ENCODE peak calls at places on chromosomes 1 and 21, in four cellular contexts. V is K562, S is HCT116, C is HepG2. E is an unnamed sample. For H3K4me1, the result is how much of the 10 kb centered on the place peaks cover.

GRCh38 chr1:78054972-78055371 is 9.2 kb downstream of the GIPC2 start:
- DNase-seq in V (no peak), S (no peak), C (no peak), E (no peak)

GRCh38 chr1:6703016-6703415 is 1.4 kb upstream of the DNAJC11 start:
- DNase-seq in V (no peak), S (no peak), C (no peak), E (no peak)

GRCh38 chr1:116835161-116835560 is 74.6 kb upstream of the PTGFRN start:
- DNase-seq in V (no peak), S (no peak), C (no peak), E (no peak)

GRCh38 chr1:197521118-197521739 is 253.2 kb downstream of the CRB1 start:
- DNase-seq in V (peak), S (peak), C (peak), E (no peak)

GRCh38 chr1:50735443-50735842 is 224.6 kb downstream of the FAF1 start:
- DNase-seq in V (peak), S (no peak), C (no peak), E (no peak)

GRCh38 chr1:214282696-214283225 is 1.8 kb downstream of the SMYD2 start:
- DNase-seq in V (peak), S (no peak), C (no peak), E (no peak)

GRCh38 chr1:209398330-209398991 is 185.1 kb upstream of the CAMK1G start:
- DNase-seq in V (no peak), S (no peak), C (no peak), E (no peak)

GRCh38 chr1:28971980-28972771 is 57.8 kb downstream of the EPB41 start:
- DNase-seq in V (no peak), S (peak), C (no peak), E (peak)

GRCh38 chr1:205774277-205775014 is 836 bp downstream of the RAB29 start:
- DNase-seq in V (peak), S (no peak), C (peak), E (no peak)

GRCh38 chr1:2473198-2473597 is 2.9 kb upstream of the PLCH2 start:
- DNase-seq in V (no peak), S (no peak), C (no peak), E (no peak)

GRCh38 chr1:10617318-10617717 is 142.6 kb downstream of the PEX14 start:
- DNase-seq in V (no peak), S (no peak), C (no peak), E (no peak)

GRCh38 chr21:43727571-43728466 is 8.9 kb downstream of the PDXK start:
- DNase-seq in V (peak), S (no peak), C (peak), E (no peak)

GRCh38 chr1:229118662-229119061 is 152.2 kb upstream of the RAB4A start:
- DNase-seq in V (no peak), S (no peak), C (no peak), E (no peak)

GRCh38 chr1:12539705-12540579 is 78.1 kb downstream of the DHRS3 start:
- DNase-seq in V (peak), S (peak), C (peak), E (no peak)

GRCh38 chr1:43796111-43796581 is 88.8 kb downstream of the ST3GAL3 start:
- DNase-seq in V (no peak), S (no peak), C (no peak), E (no peak)

GRCh38 chr1:3403388-3404179 is 50.9 kb upstream of the ARHGEF16 start:
- DNase-seq in V (no peak), S (no peak), C (peak), E (no peak)

GRCh38 chr1:29478046-29478791 is 241.9 kb downstream of the PTPRU start:
- DNase-seq in V (no peak), S (no peak), C (no peak), E (no peak)

GRCh38 chr1:153610334-153611023 is 2.5 kb downstream of the S100A16 start:
- DNase-seq in V (no peak), S (no peak), C (no peak), E (no peak)

GRCh38 chr1:20950689-20951088 is 163.6 kb upstream of the HP1BP3 start:
- DNase-seq in V (no peak), S (no peak), C (no peak), E (no peak)

GRCh38 chr1:19405761-19406481 is 79.4 kb downstream of the CAPZB start:
- DNase-seq in V (peak), S (no peak), C (no peak), E (no peak)

GRCh38 chr1:70200065-70200464 is 5.3 kb downstream of the LRRC40 start:
- DNase-seq in V (no peak), S (no peak), C (no peak), E (no peak)

GRCh38 chr1:89809556-89809955 is 11.3 kb upstream of the LRRC8D start:
- DNase-seq in V (no peak), S (no peak), C (no peak), E (no peak)

GRCh38 chr1:103900005-103900404 is 150.3 kb downstream of the AMY1C start:
- DNase-seq in V (no peak), S (no peak), C (no peak), E (no peak)

GRCh38 chr1:223466156-223466555 is 72.9 kb downstream of the CCDC185 start:
- DNase-seq in V (no peak), S (no peak), C (no peak), E (no peak)

GRCh38 chr1:42955311-42956063 is 3.2 kb downstream of the SLC2A1 start:
- DNase-seq in V (no peak), S (no peak), C (no peak), E (no peak)

GRCh38 chr1:71737768-71738167 is 544.6 kb downstream of the NEGR1 start:
- DNase-seq in V (no peak), S (no peak), C (no peak), E (no peak)

GRCh38 chr1:54289061-54289938 is 89.3 kb downstream of the MRPL37 start:
- DNase-seq in V (no peak), S (no peak), C (no peak), E (no peak)

GRCh38 chr1:14615539-14616218 is 17.2 kb downstream of the KAZN start:
- DNase-seq in V (no peak), S (no peak), C (no peak), E (no peak)

GRCh38 chr1:113391643-113392271 is 1.4 kb downstream of the MAGI3 start:
- DNase-seq in V (peak), S (no peak), C (peak), E (no peak)

GRCh38 chr1:60222492-60223369 is 149.2 kb upstream of the C1orf87 start:
- DNase-seq in V (no peak), S (no peak), C (no peak), E (no peak)

GRCh38 chr21:36203603-36203889 is 46.9 kb downstream of the DOP1B start:
- DNase-seq in V (peak), S (peak), C (peak), E (no peak)
- TF ChIP-seq TCF7L2 in V (no peak), S (no peak), C (no peak), E (no peak)

GRCh38 chr1:211326140-211326527 is 499 bp upstream of the TRAF5 start:
- DNase-seq in V (no peak), S (no peak), C (no peak), E (peak)

GRCh38 chr1:211326528-211327340 is at the start of gene TRAF5:
- DNase-seq in V (peak), S (no peak), C (no peak), E (no peak)

GRCh38 chr1:211328866-211329265 is 2.2 kb downstream of the TRAF5 start:
- DNase-seq in V (no peak), S (no peak), C (no peak), E (no peak)

GRCh38 chr1:211328084-211328694 is 1.6 kb downstream of the TRAF5 start:
- DNase-seq in V (no peak), S (no peak), C (no peak), E (no peak)

GRCh38 chr1:211327341-211327921 is 798 bp downstream of the TRAF5 start:
- DNase-seq in V (peak), S (no peak), C (no peak), E (no peak)
- TF ChIP-seq POLR2AphosphoS5 in V (no peak), S (no peak), C (no peak), E (no peak)

DNA sequence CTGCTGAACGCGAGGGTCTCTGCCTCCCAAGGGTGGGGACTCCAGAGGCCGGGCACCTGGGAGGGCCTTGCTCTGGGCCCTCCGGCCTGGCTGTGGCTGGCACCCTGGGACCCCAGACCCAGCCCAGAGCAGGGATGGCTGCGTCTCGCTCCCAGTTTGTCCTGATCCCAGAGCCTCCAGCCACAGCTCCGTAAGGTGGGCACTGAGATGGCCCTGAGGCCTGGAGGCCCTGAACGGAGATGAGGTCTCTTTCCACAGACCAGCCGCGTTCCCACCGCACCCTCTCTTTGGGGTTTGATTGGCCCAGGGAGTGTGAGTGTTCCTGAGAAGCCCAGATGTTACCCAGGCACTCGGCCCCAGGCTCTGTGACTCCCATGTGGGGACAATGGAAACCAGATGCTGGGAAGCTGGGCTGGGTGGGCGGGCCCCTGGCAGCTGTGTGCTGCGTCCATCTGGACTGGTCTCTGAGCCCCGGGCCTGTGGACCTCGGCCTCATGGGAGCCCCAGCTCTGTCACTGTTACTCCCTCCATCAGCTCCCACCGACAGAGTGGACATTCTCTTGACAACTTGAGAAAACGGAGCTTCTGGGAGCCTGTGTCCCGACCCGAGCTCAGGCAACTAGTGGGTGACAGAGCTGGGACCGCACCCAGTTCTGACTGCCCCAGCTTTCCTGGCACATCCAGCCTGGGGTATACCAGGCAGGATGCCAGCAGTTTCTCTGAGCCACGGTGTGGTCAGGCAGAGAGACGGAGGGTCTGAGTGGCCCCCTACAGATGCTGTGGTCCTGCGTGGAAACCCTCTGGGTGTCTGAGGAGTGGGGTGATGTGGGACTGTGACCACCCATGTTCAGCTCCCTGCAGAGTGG is 9.8 kb upstream of the COL6A1 start:
- DNase-seq in V (no peak), S (no peak), C (no peak), E (no peak)
- H3K4me1 ChIP-seq in V (under half), S (under half), C (under half), E (under half)

GRCh38 chr1:220962031-220962751 is 82.9 kb downstream of the HLX start:
- DNase-seq in V (no peak), S (no peak), C (peak), E (peak)
- TF ChIP-seq TCF7L2 in V (no peak), S (no peak), C (no peak), E (no peak)

DNA sequence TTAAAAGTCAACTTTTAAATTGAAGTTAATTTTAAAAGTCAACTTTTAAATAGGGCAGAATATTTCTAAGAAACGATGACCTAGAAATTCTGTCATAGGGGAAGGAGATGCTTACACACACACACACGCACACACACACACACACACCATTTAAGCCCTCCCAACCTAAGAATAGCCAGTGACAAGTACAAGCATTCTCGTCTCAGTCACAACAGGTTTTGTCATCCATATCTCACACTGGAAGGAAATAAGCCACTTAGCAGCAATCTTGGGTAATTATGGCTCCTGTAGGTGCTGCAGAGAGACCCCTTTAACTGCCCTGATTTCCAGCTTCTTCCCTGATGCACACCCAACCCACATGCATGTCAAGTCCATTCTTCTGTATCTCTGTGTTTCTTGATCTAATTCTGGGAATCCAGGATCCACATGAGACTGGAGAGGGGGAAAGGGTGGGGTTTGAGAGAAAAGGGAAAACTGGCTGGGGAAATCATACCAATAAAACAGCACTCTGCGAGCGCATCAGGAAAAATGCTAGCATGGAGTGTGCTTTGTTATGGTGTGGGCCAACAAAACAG is 338.1 kb downstream of the PAPPA2 start:
- DNase-seq in V (no peak), S (no peak), C (no peak), E (no peak)
- TF ChIP-seq POLR2AphosphoS5 in V (no peak), S (no peak), C (no peak), E (no peak)

GRCh38 chr21:46517361-46517760 is 58.7 kb downstream of the DIP2A start:
- DNase-seq in V (no peak), S (no peak), C (no peak), E (no peak)
- H3K4me1 ChIP-seq in V (under half), S (under half), C (under half), E (under half)